ENCODE peak calls at places on chromosome 10, in six cellular contexts. O is K562, Q is prostate gland, B is HCT116, Z is endothelial cell of umbilical vein, A is spleen. V is an unnamed sample.

GRCh38 chr10:12533151-12533550 is 183.8 kb downstream of the CAMK1D start:
- DNase-seq in A (no peak), Z (peak; percentile 21), B (no peak), Q (no peak), O (no peak), V (no peak)

GRCh38 chr10:50997461-50997860 is 76.8 kb upstream of the PRKG1 start:
- DNase-seq in A (no peak), B (no peak), Q (no peak), O (no peak), Z (peak; percentile 20), V (no peak)

GRCh38 chr10:25651534-25651933 is 282.5 kb upstream of the MYO3A start:
- DNase-seq in Q (no peak), A (no peak), Z (no peak), O (no peak), B (no peak), V (no peak)

GRCh38 chr10:113362645-113363091 is 190.2 kb upstream of the HABP2 start:
- DNase-seq in O (no peak), Q (no peak), Z (no peak), A (no peak), B (no peak), V (no peak)

GRCh38 chr10:77967611-77968022 is 41.1 kb upstream of the DLG5 start:
- DNase-seq in Q (no peak), B (no peak), Z (no peak), O (no peak), A (peak; percentile 5), V (no peak)

GRCh38 chr10:79047875-79048638 is 20.7 kb upstream of the ZMIZ1 start:
- DNase-seq in Z (no peak), B (no peak), O (peak; percentile 83), Q (no peak), A (peak; percentile 87), V (no peak)

GRCh38 chr10:52459097-52459496 is 145.0 kb downstream of the DKK1 start:
- DNase-seq in A (no peak), B (no peak), O (no peak), Q (no peak), Z (no peak), V (no peak)

GRCh38 chr10:77825965-77826364 is 100.6 kb downstream of the DLG5 start:
- DNase-seq in Z (no peak), A (peak; percentile 30), O (no peak), B (no peak), Q (no peak), V (peak; percentile 49)

GRCh38 chr10:101228682-101229274 is 485 bp downstream of the LBX1 start:
- DNase-seq in O (no peak), A (no peak), Z (no peak), B (no peak), Q (no peak), V (peak; percentile 71)

GRCh38 chr10:31754803-31755624 is 173.6 kb downstream of the ARHGAP12 start:
- DNase-seq in Q (peak; percentile 39), O (no peak), B (no peak), A (no peak), Z (no peak), V (peak; percentile 91)

GRCh38 chr10:96840841-96841518 is 8.9 kb downstream of the LCOR start:
- DNase-seq in Q (no peak), B (peak; percentile 52), A (no peak), Z (peak; percentile 42), O (peak; percentile 62), V (no peak)

GRCh38 chr10:3803884-3804741 is 19.1 kb upstream of the KLF6 start:
- DNase-seq in B (no peak), A (no peak), Q (no peak), O (peak; percentile 86), Z (peak; percentile 56), V (no peak)

GRCh38 chr10:102555781-102556328 is 52.1 kb downstream of the SUFU start:
- DNase-seq in Z (no peak), A (no peak), Q (peak; percentile 57), O (no peak), B (no peak), V (no peak)

GRCh38 chr10:85266808-85267207 is 938.4 kb downstream of the CCSER2 start:
- DNase-seq in B (no peak), Z (no peak), Q (no peak), O (no peak), A (no peak), V (no peak)

GRCh38 chr10:14550471-14550941 is 219.8 kb upstream of the FRMD4A start:
- DNase-seq in A (no peak), O (no peak), Z (no peak), Q (no peak), B (no peak), V (no peak)

GRCh38 chr10:110612629-110613028 is 31.5 kb upstream of the RBM20 start:
- DNase-seq in O (no peak), A (no peak), B (no peak), Q (no peak), Z (no peak), V (no peak)

GRCh38 chr10:130739757-130740145 is 571.8 kb downstream of the TCERG1L start:
- DNase-seq in O (no peak), Z (no peak), B (no peak), Q (no peak), A (peak; percentile 41), V (no peak)

GRCh38 chr10:14413583-14413982 is 82.9 kb upstream of the FRMD4A start:
- DNase-seq in O (no peak), B (no peak), A (no peak), Q (no peak), Z (no peak), V (no peak)

GRCh38 chr10:69631566-69631965 is 1.5 kb downstream of the FAM241B start:
- DNase-seq in A (no peak), O (no peak), Q (no peak), B (no peak), Z (no peak), V (no peak)

GRCh38 chr10:52779541-52780390 is 7.2 kb upstream of the MBL2 start:
- DNase-seq in A (no peak), Z (peak; percentile 70), B (peak; percentile 45), Q (no peak), O (peak; percentile 64), V (peak; percentile 90)

GRCh38 chr10:27741173-27742091 is 4.2 kb downstream of the MKX start:
- DNase-seq in A (peak; percentile 74), B (no peak), Z (no peak), Q (no peak), O (no peak), V (peak; percentile 64)
- H3K4me3 ChIP-seq in A (peak overlapping the region; percentile 89), B (peak overlapping the region; percentile 57), Z (no peak overlapping the region), Q (peak overlapping the region; percentile 53), O (no peak overlapping the region), V (peak overlapping the region; percentile 88)

DNA sequence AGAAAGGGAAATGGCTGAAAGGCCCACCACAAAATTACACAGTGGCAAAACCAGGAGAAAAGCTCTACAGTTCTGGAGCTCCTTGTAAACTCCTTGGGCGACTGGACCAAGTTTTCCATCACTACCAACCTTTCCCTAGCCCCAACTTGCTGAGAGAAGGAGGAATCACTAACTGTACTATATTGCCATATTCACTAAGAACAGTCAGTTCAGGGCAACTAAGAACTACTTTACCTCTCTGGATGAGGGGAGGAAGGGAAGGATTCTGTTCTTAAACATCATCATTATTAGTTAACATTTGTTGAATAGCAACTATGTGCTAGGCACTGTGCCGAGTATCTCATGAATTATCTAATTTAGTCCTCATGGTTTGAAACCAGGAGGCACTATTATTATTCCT is 98.1 kb upstream of the SVIL start:
- DNase-seq in A (no peak), Z (no peak), B (no peak), Q (no peak), O (no peak), V (no peak)
- TF ChIP-seq POLR2AphosphoS5 in A (no peak), Z (no peak), B (no peak), Q (no peak), O (no peak), V (no peak)

GRCh38 chr10:30674796-30675195 is 45.2 kb upstream of the LYZL2 start:
- DNase-seq in O (no peak), B (no peak), A (no peak), Q (no peak), Z (no peak), V (no peak)

GRCh38 chr10:30676319-30676718 is 46.8 kb upstream of the LYZL2 start:
- DNase-seq in B (no peak), A (no peak), Q (no peak), Z (no peak), O (no peak), V (no peak)

DNA sequence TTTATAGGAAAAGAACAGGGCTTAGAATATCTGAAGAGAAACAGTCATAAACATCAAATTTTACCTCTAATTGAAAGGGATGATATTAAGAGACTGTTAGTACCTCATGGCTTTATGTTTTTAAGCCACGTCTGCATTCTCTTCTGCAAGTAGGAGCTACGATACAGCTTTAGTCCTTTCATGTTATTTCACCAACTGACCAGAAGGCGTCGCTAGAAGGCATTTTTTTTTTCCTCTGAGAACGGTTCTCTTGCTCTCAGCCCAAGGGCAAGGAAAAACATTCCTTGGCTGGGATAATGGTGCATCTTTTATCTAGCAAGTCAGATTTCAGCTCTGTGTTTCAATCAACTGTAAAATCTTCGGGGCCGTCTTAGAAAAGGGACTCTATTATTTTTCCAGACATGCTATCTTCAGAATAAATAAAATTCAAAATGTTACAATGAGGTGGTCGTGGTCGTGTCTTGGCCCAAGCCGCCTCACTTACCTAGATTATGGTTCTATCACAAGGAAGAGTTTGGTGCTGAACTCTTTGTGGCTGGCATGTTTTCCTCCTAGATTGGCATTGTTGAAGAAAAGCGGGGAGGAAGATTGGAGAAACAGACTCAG is 41.6 kb upstream of the LYZL2 start:
- DNase-seq in B (peak; percentile 65), A (no peak), O (peak; percentile 79), Q (no peak), Z (peak; percentile 90), V (peak; percentile 79)
- H3K4me3 ChIP-seq in B (peak overlapping the region; percentile 40), A (peak overlapping the region; percentile 51), O (no peak overlapping the region), Q (no peak overlapping the region), Z (no peak overlapping the region), V (no peak overlapping the region)

GRCh38 chr10:623477-624311 is 65.8 kb downstream of the DIP2C start:
- DNase-seq in B (no peak), Q (no peak), Z (no peak), O (no peak), A (peak; percentile 52), V (no peak)

GRCh38 chr10:620971-621370 is 68.5 kb downstream of the DIP2C start:
- DNase-seq in Z (no peak), B (no peak), Q (no peak), O (no peak), A (peak; percentile 69), V (no peak)

GRCh38 chr10:623039-623438 is 66.4 kb downstream of the DIP2C start:
- DNase-seq in O (no peak), A (peak; percentile 47), B (no peak), Z (no peak), Q (no peak), V (no peak)

GRCh38 chr10:621500-621899 is 68.0 kb downstream of the DIP2C start:
- DNase-seq in Z (no peak), Q (no peak), B (no peak), O (no peak), A (peak; percentile 63), V (no peak)

DNA sequence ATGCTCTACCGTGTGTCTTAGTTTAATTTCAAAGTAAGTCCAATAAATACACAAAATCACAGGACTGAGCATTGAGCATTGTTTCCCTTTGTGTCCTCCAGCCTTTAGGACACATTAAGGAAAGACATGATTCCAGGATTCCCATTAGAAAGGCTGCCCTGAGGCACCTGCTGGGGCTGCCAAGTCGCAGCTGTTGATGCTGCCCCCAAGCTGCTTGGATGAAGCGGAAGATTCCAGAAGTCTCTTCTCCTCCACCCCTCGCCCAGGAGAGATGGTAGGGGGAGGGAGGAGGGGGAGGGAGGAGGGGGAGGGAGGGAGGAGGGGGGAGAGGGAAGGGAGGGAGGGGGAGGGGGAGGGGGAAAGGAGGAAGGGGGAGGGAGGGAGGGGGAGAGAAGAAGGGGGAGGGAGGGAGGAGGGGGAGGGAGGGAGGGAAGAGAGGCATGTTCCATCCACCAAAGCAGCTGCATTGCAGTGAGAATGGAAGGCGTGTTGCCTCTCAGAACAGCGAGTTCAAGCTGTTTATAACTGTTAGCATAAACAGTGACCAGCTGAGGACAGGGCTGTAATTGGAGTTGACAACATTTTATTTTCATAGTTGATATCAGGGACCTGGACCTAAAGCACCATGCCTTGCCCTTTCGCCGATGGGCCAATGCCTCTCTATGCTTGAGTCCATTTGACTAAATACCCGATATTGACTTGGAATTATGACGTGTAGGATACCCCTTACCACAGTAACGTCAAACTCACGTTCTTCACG is 67.3 kb downstream of the DIP2C start:
- DNase-seq in A (peak; percentile 34), B (no peak), Q (no peak), Z (no peak), O (no peak), V (no peak)
- TF ChIP-seq POLR2AphosphoS5 in A (no peak), B (no peak), Q (no peak), Z (no peak), O (no peak), V (no peak)